ENCODE peak calls at places on chromosome 4, in seven cellular contexts. One of them, this sample, is unnamed.

GRCh38 chr4:102678107-102678506 is 82.7 kb downstream of the MANBA start:
- DNase-seq in pancreas: no peak
- DNase-seq in H1: no peak
- DNase-seq in body of pancreas: no peak
- DNase-seq in ovary: no peak
- DNase-seq in lower lobe of right lung: no peak
- DNase-seq in left ventricle myocardium inferior: no peak
- DNase-seq in this sample: no peak

GRCh38 chr4:23130845-23131244 is 438.1 kb downstream of the GBA3 start:
- DNase-seq in body of pancreas: no peak
- DNase-seq in ovary: no peak
- DNase-seq in pancreas: no peak
- DNase-seq in H1: no peak
- DNase-seq in left ventricle myocardium inferior: no peak
- DNase-seq in lower lobe of right lung: no peak
- DNase-seq in this sample: no peak

GRCh38 chr4:188976644-188977115 is 837.4 kb downstream of the TRIML1 start:
- DNase-seq in left ventricle myocardium inferior: no peak
- DNase-seq in pancreas: no peak
- DNase-seq in H1: no peak
- DNase-seq in lower lobe of right lung: no peak
- DNase-seq in body of pancreas: no peak
- DNase-seq in ovary: no peak
- DNase-seq in this sample: no peak

GRCh38 chr4:81255524-81255923 is 40.5 kb upstream of the PRKG2 start:
- DNase-seq in body of pancreas: no peak
- DNase-seq in lower lobe of right lung: no peak
- DNase-seq in left ventricle myocardium inferior: no peak
- DNase-seq in H1: no peak
- DNase-seq in pancreas: no peak
- DNase-seq in ovary: no peak
- DNase-seq in this sample: no peak

GRCh38 chr4:92307886-92308285 is 4.1 kb downstream of the GRID2 start:
- DNase-seq in left ventricle myocardium inferior: no peak
- DNase-seq in ovary: no peak
- DNase-seq in H1: no peak
- DNase-seq in lower lobe of right lung: no peak
- DNase-seq in body of pancreas: no peak
- DNase-seq in pancreas: no peak
- DNase-seq in this sample: no peak

GRCh38 chr4:7042697-7043464 is at the start of gene TADA2B:
- DNase-seq in body of pancreas: peak; percentile 97
- DNase-seq in pancreas: peak; percentile 98
- DNase-seq in left ventricle myocardium inferior: peak; percentile 97
- DNase-seq in H1: peak; percentile 96
- DNase-seq in lower lobe of right lung: peak; percentile 98
- DNase-seq in ovary: peak; percentile 97
- DNase-seq in this sample: peak; percentile 98

GRCh38 chr4:76951333-76952033 is 1.9 kb downstream of the SEPTIN11 start:
- DNase-seq in H1: no peak
- DNase-seq in left ventricle myocardium inferior: no peak
- DNase-seq in lower lobe of right lung: no peak
- DNase-seq in pancreas: no peak
- DNase-seq in ovary: no peak
- DNase-seq in body of pancreas: no peak
- DNase-seq in this sample: no peak

GRCh38 chr4:83267835-83268475 is 16.6 kb downstream of the COQ2 start:
- DNase-seq in pancreas: no peak
- DNase-seq in lower lobe of right lung: no peak
- DNase-seq in ovary: no peak
- DNase-seq in body of pancreas: no peak
- DNase-seq in left ventricle myocardium inferior: no peak
- DNase-seq in H1: no peak
- DNase-seq in this sample: no peak

GRCh38 chr4:103996059-103996458 is 276.3 kb upstream of the TACR3 start:
- DNase-seq in H1: no peak
- DNase-seq in left ventricle myocardium inferior: no peak
- DNase-seq in ovary: no peak
- DNase-seq in body of pancreas: no peak
- DNase-seq in pancreas: no peak
- DNase-seq in lower lobe of right lung: no peak
- DNase-seq in this sample: no peak

GRCh38 chr4:30757357-30757756 is 37.2 kb downstream of the PCDH7 start:
- DNase-seq in H1: no peak
- DNase-seq in left ventricle myocardium inferior: no peak
- DNase-seq in body of pancreas: no peak
- DNase-seq in lower lobe of right lung: no peak
- DNase-seq in ovary: no peak
- DNase-seq in pancreas: no peak
- DNase-seq in this sample: no peak

GRCh38 chr4:184648220-184649025 is 824 bp downstream of the CASP3 start:
- DNase-seq in ovary: peak; percentile 68
- DNase-seq in H1: peak; percentile 58
- DNase-seq in body of pancreas: peak; percentile 72
- DNase-seq in lower lobe of right lung: peak; percentile 79
- DNase-seq in pancreas: peak; percentile 80
- DNase-seq in left ventricle myocardium inferior: peak; percentile 74
- DNase-seq in this sample: peak; percentile 74

GRCh38 chr4:25258980-25259578 is 25.2 kb downstream of the PI4K2B start:
- DNase-seq in H1: no peak
- DNase-seq in left ventricle myocardium inferior: no peak
- DNase-seq in body of pancreas: no peak
- DNase-seq in lower lobe of right lung: no peak
- DNase-seq in ovary: no peak
- DNase-seq in pancreas: no peak
- DNase-seq in this sample: no peak

GRCh38 chr4:105666693-105667092 is 41.8 kb downstream of the INTS12 start:
- DNase-seq in ovary: no peak
- DNase-seq in body of pancreas: no peak
- DNase-seq in left ventricle myocardium inferior: no peak
- DNase-seq in pancreas: no peak
- DNase-seq in H1: no peak
- DNase-seq in lower lobe of right lung: no peak
- DNase-seq in this sample: no peak

GRCh38 chr4:145907363-145907762 is 31.3 kb downstream of the ZNF827 start:
- DNase-seq in body of pancreas: no peak
- DNase-seq in pancreas: no peak
- DNase-seq in left ventricle myocardium inferior: no peak
- DNase-seq in H1: no peak
- DNase-seq in ovary: no peak
- DNase-seq in lower lobe of right lung: no peak
- DNase-seq in this sample: peak; percentile 36
- H3K4me3 ChIP-seq in body of pancreas: no peak overlapping the region
- H3K4me3 ChIP-seq in pancreas: no peak overlapping the region
- H3K4me3 ChIP-seq in left ventricle myocardium inferior: no peak overlapping the region
- H3K4me3 ChIP-seq in H1: no peak overlapping the region
- H3K4me3 ChIP-seq in ovary: no peak overlapping the region
- H3K4me3 ChIP-seq in lower lobe of right lung: no peak overlapping the region
- H3K4me3 ChIP-seq in this sample: peak overlapping the region; percentile 6

GRCh38 chr4:85748654-85749053 is 273.7 kb downstream of the ARHGAP24 start:
- DNase-seq in pancreas: no peak
- DNase-seq in body of pancreas: no peak
- DNase-seq in left ventricle myocardium inferior: no peak
- DNase-seq in ovary: no peak
- DNase-seq in lower lobe of right lung: no peak
- DNase-seq in H1: no peak
- DNase-seq in this sample: no peak
- H3K27ac ChIP-seq in pancreas: no peak overlapping the region
- H3K27ac ChIP-seq in body of pancreas: no peak overlapping the region
- H3K27ac ChIP-seq in left ventricle myocardium inferior: no peak overlapping the region
- H3K27ac ChIP-seq in ovary: no peak overlapping the region
- H3K27ac ChIP-seq in lower lobe of right lung: no peak overlapping the region
- H3K27ac ChIP-seq in H1: no peak overlapping the region
- H3K27ac ChIP-seq in this sample: no peak overlapping the region

GRCh38 chr4:162699629-162700028 is 467.1 kb downstream of the NAF1 start:
- DNase-seq in pancreas: no peak
- DNase-seq in body of pancreas: no peak
- DNase-seq in left ventricle myocardium inferior: no peak
- DNase-seq in H1: no peak
- DNase-seq in ovary: no peak
- DNase-seq in lower lobe of right lung: no peak
- DNase-seq in this sample: no peak
- TF ChIP-seq CTCF in pancreas: no peak
- TF ChIP-seq CTCF in body of pancreas: no peak
- TF ChIP-seq CTCF in left ventricle myocardium inferior: no peak
- TF ChIP-seq CTCF in H1: no peak
- TF ChIP-seq CTCF in ovary: no peak
- TF ChIP-seq CTCF in lower lobe of right lung: no peak
- TF ChIP-seq CTCF in this sample: no peak

GRCh38 chr4:167779280-167779679 is 313.1 kb upstream of the ANXA10 start:
- DNase-seq in left ventricle myocardium inferior: no peak
- DNase-seq in ovary: no peak
- DNase-seq in H1: no peak
- DNase-seq in pancreas: no peak
- DNase-seq in body of pancreas: no peak
- DNase-seq in lower lobe of right lung: no peak
- DNase-seq in this sample: no peak
- H3K4me3 ChIP-seq in left ventricle myocardium inferior: no peak overlapping the region
- H3K4me3 ChIP-seq in ovary: no peak overlapping the region
- H3K4me3 ChIP-seq in H1: no peak overlapping the region
- H3K4me3 ChIP-seq in pancreas: no peak overlapping the region
- H3K4me3 ChIP-seq in body of pancreas: no peak overlapping the region
- H3K4me3 ChIP-seq in lower lobe of right lung: no peak overlapping the region
- H3K4me3 ChIP-seq in this sample: no peak overlapping the region

GRCh38 chr4:75552452-75552851 is 3.4 kb upstream of the ODAPH start:
- DNase-seq in ovary: no peak
- DNase-seq in lower lobe of right lung: no peak
- DNase-seq in body of pancreas: no peak
- DNase-seq in H1: no peak
- DNase-seq in left ventricle myocardium inferior: no peak
- DNase-seq in pancreas: no peak
- DNase-seq in this sample: no peak
- H3K27ac ChIP-seq in ovary: no peak overlapping the region
- H3K27ac ChIP-seq in lower lobe of right lung: no peak overlapping the region
- H3K27ac ChIP-seq in body of pancreas: no peak overlapping the region
- H3K27ac ChIP-seq in H1: no peak overlapping the region
- H3K27ac ChIP-seq in left ventricle myocardium inferior: no peak overlapping the region
- H3K27ac ChIP-seq in pancreas: no peak overlapping the region
- H3K27ac ChIP-seq in this sample: no peak overlapping the region